ENCODE peak calls at places on chromosomes 11 and 22, in six cellular contexts. One of them, this sample, is unnamed.

GRCh38 chr22:37147186-37147990 is 2.3 kb downstream of the IL2RB start:
- DNase-seq in sigmoid colon: no peak
- DNase-seq in AG04450: no peak
- DNase-seq in stimulated activated naive B cell treated with anti-CD40 and anti-IgM and Interleukin-4, amounts not matched to agents 10 μg/mL and 1 μg/mL and 100 μg/mL, for 72 hours: no peak
- DNase-seq in BJ: no peak
- DNase-seq in mucosa of gallbladder: no peak
- DNase-seq in this sample: no peak

GRCh38 chr11:131511794-131512193 is 141.4 kb downstream of the NTM start:
- DNase-seq in sigmoid colon: no peak
- DNase-seq in AG04450: no peak
- DNase-seq in stimulated activated naive B cell treated with anti-CD40 and anti-IgM and Interleukin-4, amounts not matched to agents 10 μg/mL and 1 μg/mL and 100 μg/mL, for 72 hours: no peak
- DNase-seq in BJ: no peak
- DNase-seq in mucosa of gallbladder: peak; percentile 32
- DNase-seq in this sample: no peak

GRCh38 chr22:33299245-33299956 is 241.2 kb upstream of the SYN3 start:
- DNase-seq in sigmoid colon: no peak
- DNase-seq in AG04450: no peak
- DNase-seq in stimulated activated naive B cell treated with anti-CD40 and anti-IgM and Interleukin-4, amounts not matched to agents 10 μg/mL and 1 μg/mL and 100 μg/mL, for 72 hours: peak; percentile 82
- DNase-seq in BJ: no peak
- DNase-seq in mucosa of gallbladder: no peak
- DNase-seq in this sample: no peak

GRCh38 chr11:31656051-31656450 is 146.5 kb downstream of the ELP4 start:
- DNase-seq in sigmoid colon: no peak
- DNase-seq in AG04450: no peak
- DNase-seq in stimulated activated naive B cell treated with anti-CD40 and anti-IgM and Interleukin-4, amounts not matched to agents 10 μg/mL and 1 μg/mL and 100 μg/mL, for 72 hours: no peak
- DNase-seq in BJ: no peak
- DNase-seq in mucosa of gallbladder: no peak
- DNase-seq in this sample: peak; percentile 18

GRCh38 chr11:5366856-5367255 is 15.5 kb downstream of the OR51B6 start:
- DNase-seq in sigmoid colon: no peak
- DNase-seq in AG04450: no peak
- DNase-seq in stimulated activated naive B cell treated with anti-CD40 and anti-IgM and Interleukin-4, amounts not matched to agents 10 μg/mL and 1 μg/mL and 100 μg/mL, for 72 hours: no peak
- DNase-seq in BJ: no peak
- DNase-seq in mucosa of gallbladder: no peak
- DNase-seq in this sample: peak; percentile 37

GRCh38 chr11:27528711-27529110 is 22.1 kb upstream of the LIN7C start:
- DNase-seq in sigmoid colon: no peak
- DNase-seq in AG04450: no peak
- DNase-seq in stimulated activated naive B cell treated with anti-CD40 and anti-IgM and Interleukin-4, amounts not matched to agents 10 μg/mL and 1 μg/mL and 100 μg/mL, for 72 hours: no peak
- DNase-seq in BJ: no peak
- DNase-seq in mucosa of gallbladder: no peak
- DNase-seq in this sample: no peak

GRCh38 chr11:112790286-112790685 is 170.9 kb upstream of the NCAM1 start:
- DNase-seq in sigmoid colon: no peak
- DNase-seq in AG04450: no peak
- DNase-seq in stimulated activated naive B cell treated with anti-CD40 and anti-IgM and Interleukin-4, amounts not matched to agents 10 μg/mL and 1 μg/mL and 100 μg/mL, for 72 hours: no peak
- DNase-seq in BJ: no peak
- DNase-seq in mucosa of gallbladder: no peak
- DNase-seq in this sample: no peak

GRCh38 chr11:87176044-87176443 is 138.3 kb downstream of the TMEM135 start:
- DNase-seq in sigmoid colon: no peak
- DNase-seq in AG04450: no peak
- DNase-seq in stimulated activated naive B cell treated with anti-CD40 and anti-IgM and Interleukin-4, amounts not matched to agents 10 μg/mL and 1 μg/mL and 100 μg/mL, for 72 hours: no peak
- DNase-seq in BJ: no peak
- DNase-seq in mucosa of gallbladder: no peak
- DNase-seq in this sample: no peak

GRCh38 chr11:85821636-85822035 is 10.7 kb upstream of the SYTL2 start:
- DNase-seq in sigmoid colon: no peak
- DNase-seq in AG04450: no peak
- DNase-seq in stimulated activated naive B cell treated with anti-CD40 and anti-IgM and Interleukin-4, amounts not matched to agents 10 μg/mL and 1 μg/mL and 100 μg/mL, for 72 hours: no peak
- DNase-seq in BJ: no peak
- DNase-seq in mucosa of gallbladder: no peak
- DNase-seq in this sample: peak; percentile 19

GRCh38 chr11:116215471-116216113 is 557.2 kb downstream of the BUD13 start:
- DNase-seq in sigmoid colon: no peak
- DNase-seq in AG04450: no peak
- DNase-seq in stimulated activated naive B cell treated with anti-CD40 and anti-IgM and Interleukin-4, amounts not matched to agents 10 μg/mL and 1 μg/mL and 100 μg/mL, for 72 hours: no peak
- DNase-seq in BJ: no peak
- DNase-seq in mucosa of gallbladder: no peak
- DNase-seq in this sample: no peak

GRCh38 chr11:120752668-120753067 is 241.1 kb downstream of the GRIK4 start:
- DNase-seq in sigmoid colon: no peak
- DNase-seq in AG04450: no peak
- DNase-seq in stimulated activated naive B cell treated with anti-CD40 and anti-IgM and Interleukin-4, amounts not matched to agents 10 μg/mL and 1 μg/mL and 100 μg/mL, for 72 hours: no peak
- DNase-seq in BJ: no peak
- DNase-seq in mucosa of gallbladder: no peak
- DNase-seq in this sample: no peak

GRCh38 chr11:130636672-130637463 is 188.4 kb downstream of the ADAMTS15 start:
- DNase-seq in sigmoid colon: no peak
- DNase-seq in AG04450: no peak
- DNase-seq in stimulated activated naive B cell treated with anti-CD40 and anti-IgM and Interleukin-4, amounts not matched to agents 10 μg/mL and 1 μg/mL and 100 μg/mL, for 72 hours: no peak
- DNase-seq in BJ: peak; percentile 61
- DNase-seq in mucosa of gallbladder: no peak
- DNase-seq in this sample: peak; percentile 85

GRCh38 chr11:75896843-75897419 is 81.9 kb downstream of the UVRAG start:
- DNase-seq in sigmoid colon: no peak
- DNase-seq in AG04450: peak; percentile 7
- DNase-seq in stimulated activated naive B cell treated with anti-CD40 and anti-IgM and Interleukin-4, amounts not matched to agents 10 μg/mL and 1 μg/mL and 100 μg/mL, for 72 hours: no peak
- DNase-seq in BJ: no peak
- DNase-seq in mucosa of gallbladder: no peak
- DNase-seq in this sample: peak; percentile 49

GRCh38 chr22:47152236-47152635 is 389.8 kb downstream of the TBC1D22A start:
- DNase-seq in sigmoid colon: no peak
- DNase-seq in AG04450: no peak
- DNase-seq in stimulated activated naive B cell treated with anti-CD40 and anti-IgM and Interleukin-4, amounts not matched to agents 10 μg/mL and 1 μg/mL and 100 μg/mL, for 72 hours: no peak
- DNase-seq in BJ: no peak
- DNase-seq in mucosa of gallbladder: no peak
- DNase-seq in this sample: no peak

GRCh38 chr11:59755701-59756495 is 722 bp downstream of the STX3 start:
- DNase-seq in sigmoid colon: peak; percentile 90
- DNase-seq in AG04450: peak; percentile 37
- DNase-seq in stimulated activated naive B cell treated with anti-CD40 and anti-IgM and Interleukin-4, amounts not matched to agents 10 μg/mL and 1 μg/mL and 100 μg/mL, for 72 hours: no peak
- DNase-seq in BJ: no peak
- DNase-seq in mucosa of gallbladder: peak; percentile 86
- DNase-seq in this sample: peak; percentile 59

GRCh38 chr22:38222797-38223119 is 21.0 kb downstream of the MAFF start:
- DNase-seq in sigmoid colon: no peak
- DNase-seq in AG04450: no peak
- DNase-seq in stimulated activated naive B cell treated with anti-CD40 and anti-IgM and Interleukin-4, amounts not matched to agents 10 μg/mL and 1 μg/mL and 100 μg/mL, for 72 hours: no peak
- DNase-seq in BJ: no peak
- DNase-seq in mucosa of gallbladder: peak; percentile 57
- DNase-seq in this sample: no peak

GRCh38 chr22:40348025-40348658 is 1.8 kb downstream of the ADSL start:
- DNase-seq in sigmoid colon: no peak
- DNase-seq in AG04450: no peak
- DNase-seq in stimulated activated naive B cell treated with anti-CD40 and anti-IgM and Interleukin-4, amounts not matched to agents 10 μg/mL and 1 μg/mL and 100 μg/mL, for 72 hours: no peak
- DNase-seq in BJ: no peak
- DNase-seq in mucosa of gallbladder: peak; percentile 55
- DNase-seq in this sample: peak; percentile 51

GRCh38 chr11:1346669-1347390 is 37.4 kb upstream of the TOLLIP start:
- DNase-seq in sigmoid colon: peak; percentile 48
- DNase-seq in AG04450: no peak
- DNase-seq in stimulated activated naive B cell treated with anti-CD40 and anti-IgM and Interleukin-4, amounts not matched to agents 10 μg/mL and 1 μg/mL and 100 μg/mL, for 72 hours: no peak
- DNase-seq in BJ: no peak
- DNase-seq in mucosa of gallbladder: no peak
- DNase-seq in this sample: no peak

GRCh38 chr11:119152604-119153003 is 3.8 kb downstream of the ABCG4 start:
- DNase-seq in sigmoid colon: no peak
- DNase-seq in AG04450: no peak
- DNase-seq in stimulated activated naive B cell treated with anti-CD40 and anti-IgM and Interleukin-4, amounts not matched to agents 10 μg/mL and 1 μg/mL and 100 μg/mL, for 72 hours: no peak
- DNase-seq in BJ: no peak
- DNase-seq in mucosa of gallbladder: no peak
- DNase-seq in this sample: no peak

GRCh38 chr22:23790819-23791736 is 4.3 kb downstream of the SMARCB1 start:
- DNase-seq in sigmoid colon: no peak
- DNase-seq in AG04450: no peak
- DNase-seq in stimulated activated naive B cell treated with anti-CD40 and anti-IgM and Interleukin-4, amounts not matched to agents 10 μg/mL and 1 μg/mL and 100 μg/mL, for 72 hours: no peak
- DNase-seq in BJ: peak; percentile 86
- DNase-seq in mucosa of gallbladder: no peak
- DNase-seq in this sample: peak; percentile 49

GRCh38 chr22:49500942-49501395 is 326.7 kb downstream of the BRD1 start:
- DNase-seq in sigmoid colon: no peak
- DNase-seq in AG04450: no peak
- DNase-seq in stimulated activated naive B cell treated with anti-CD40 and anti-IgM and Interleukin-4, amounts not matched to agents 10 μg/mL and 1 μg/mL and 100 μg/mL, for 72 hours: no peak
- DNase-seq in BJ: no peak
- DNase-seq in mucosa of gallbladder: no peak
- DNase-seq in this sample: no peak

GRCh38 chr11:77082838-77083552 is 16.2 kb downstream of the CAPN5 start:
- DNase-seq in sigmoid colon: peak; percentile 87
- DNase-seq in AG04450: no peak
- DNase-seq in stimulated activated naive B cell treated with anti-CD40 and anti-IgM and Interleukin-4, amounts not matched to agents 10 μg/mL and 1 μg/mL and 100 μg/mL, for 72 hours: no peak
- DNase-seq in BJ: no peak
- DNase-seq in mucosa of gallbladder: peak; percentile 59
- DNase-seq in this sample: no peak

GRCh38 chr11:124717421-124717785 is 22.3 kb upstream of the NRGN start:
- DNase-seq in sigmoid colon: no peak
- DNase-seq in AG04450: no peak
- DNase-seq in stimulated activated naive B cell treated with anti-CD40 and anti-IgM and Interleukin-4, amounts not matched to agents 10 μg/mL and 1 μg/mL and 100 μg/mL, for 72 hours: no peak
- DNase-seq in BJ: no peak
- DNase-seq in mucosa of gallbladder: no peak
- DNase-seq in this sample: no peak

GRCh38 chr11:64360403-64360980 is 1.5 kb downstream of the RPS6KA4 start:
- DNase-seq in sigmoid colon: no peak
- DNase-seq in AG04450: no peak
- DNase-seq in stimulated activated naive B cell treated with anti-CD40 and anti-IgM and Interleukin-4, amounts not matched to agents 10 μg/mL and 1 μg/mL and 100 μg/mL, for 72 hours: no peak
- DNase-seq in BJ: no peak
- DNase-seq in mucosa of gallbladder: no peak
- DNase-seq in this sample: no peak

GRCh38 chr11:33861366-33861765 is 30.5 kb downstream of the LMO2 start:
- DNase-seq in sigmoid colon: no peak
- DNase-seq in AG04450: no peak
- DNase-seq in stimulated activated naive B cell treated with anti-CD40 and anti-IgM and Interleukin-4, amounts not matched to agents 10 μg/mL and 1 μg/mL and 100 μg/mL, for 72 hours: no peak
- DNase-seq in BJ: no peak
- DNase-seq in mucosa of gallbladder: no peak
- DNase-seq in this sample: no peak

GRCh38 chr11:68142028-68142412 is 20.8 kb upstream of the CHKA start:
- DNase-seq in sigmoid colon: no peak
- DNase-seq in AG04450: no peak
- DNase-seq in stimulated activated naive B cell treated with anti-CD40 and anti-IgM and Interleukin-4, amounts not matched to agents 10 μg/mL and 1 μg/mL and 100 μg/mL, for 72 hours: peak; percentile 32
- DNase-seq in BJ: no peak
- DNase-seq in mucosa of gallbladder: no peak
- DNase-seq in this sample: no peak

GRCh38 chr11:124179311-124179710 is 3.8 kb upstream of the OR10D3 start:
- DNase-seq in sigmoid colon: no peak
- DNase-seq in AG04450: no peak
- DNase-seq in stimulated activated naive B cell treated with anti-CD40 and anti-IgM and Interleukin-4, amounts not matched to agents 10 μg/mL and 1 μg/mL and 100 μg/mL, for 72 hours: no peak
- DNase-seq in BJ: no peak
- DNase-seq in mucosa of gallbladder: no peak
- DNase-seq in this sample: no peak

GRCh38 chr11:64090811-64091516 is 55.2 kb downstream of the FLRT1 start:
- DNase-seq in sigmoid colon: no peak
- DNase-seq in AG04450: no peak
- DNase-seq in stimulated activated naive B cell treated with anti-CD40 and anti-IgM and Interleukin-4, amounts not matched to agents 10 μg/mL and 1 μg/mL and 100 μg/mL, for 72 hours: no peak
- DNase-seq in BJ: no peak
- DNase-seq in mucosa of gallbladder: no peak
- DNase-seq in this sample: no peak

GRCh38 chr22:31241936-31242335 is 29.8 kb downstream of the LIMK2 start:
- DNase-seq in sigmoid colon: no peak
- DNase-seq in AG04450: no peak
- DNase-seq in stimulated activated naive B cell treated with anti-CD40 and anti-IgM and Interleukin-4, amounts not matched to agents 10 μg/mL and 1 μg/mL and 100 μg/mL, for 72 hours: no peak
- DNase-seq in BJ: no peak
- DNase-seq in mucosa of gallbladder: no peak
- DNase-seq in this sample: peak; percentile 76

GRCh38 chr11:126460417-126461095 is 105.1 kb downstream of the ST3GAL4 start:
- DNase-seq in sigmoid colon: no peak
- DNase-seq in AG04450: no peak
- DNase-seq in stimulated activated naive B cell treated with anti-CD40 and anti-IgM and Interleukin-4, amounts not matched to agents 10 μg/mL and 1 μg/mL and 100 μg/mL, for 72 hours: no peak
- DNase-seq in BJ: no peak
- DNase-seq in mucosa of gallbladder: no peak
- DNase-seq in this sample: no peak

GRCh38 chr11:65606876-65607613 is 7.0 kb downstream of the MAP3K11 start:
- DNase-seq in sigmoid colon: peak; percentile 99
- DNase-seq in AG04450: peak; percentile 82
- DNase-seq in stimulated activated naive B cell treated with anti-CD40 and anti-IgM and Interleukin-4, amounts not matched to agents 10 μg/mL and 1 μg/mL and 100 μg/mL, for 72 hours: no peak
- DNase-seq in BJ: peak; percentile 86
- DNase-seq in mucosa of gallbladder: peak; percentile 95
- DNase-seq in this sample: peak; percentile 45

GRCh38 chr22:43262990-43263644 is 76.2 kb upstream of the TTLL12 start:
- DNase-seq in sigmoid colon: no peak
- DNase-seq in AG04450: no peak
- DNase-seq in stimulated activated naive B cell treated with anti-CD40 and anti-IgM and Interleukin-4, amounts not matched to agents 10 μg/mL and 1 μg/mL and 100 μg/mL, for 72 hours: peak; percentile 34
- DNase-seq in BJ: no peak
- DNase-seq in mucosa of gallbladder: no peak
- DNase-seq in this sample: no peak

GRCh38 chr11:24509114-24509513 is 12.3 kb downstream of the LUZP2 start:
- DNase-seq in sigmoid colon: no peak
- DNase-seq in AG04450: no peak
- DNase-seq in stimulated activated naive B cell treated with anti-CD40 and anti-IgM and Interleukin-4, amounts not matched to agents 10 μg/mL and 1 μg/mL and 100 μg/mL, for 72 hours: no peak
- DNase-seq in BJ: no peak
- DNase-seq in mucosa of gallbladder: no peak
- DNase-seq in this sample: no peak

GRCh38 chr11:94796863-94797262 is 28.7 kb downstream of the AMOTL1 start:
- DNase-seq in sigmoid colon: no peak
- DNase-seq in AG04450: no peak
- DNase-seq in stimulated activated naive B cell treated with anti-CD40 and anti-IgM and Interleukin-4, amounts not matched to agents 10 μg/mL and 1 μg/mL and 100 μg/mL, for 72 hours: no peak
- DNase-seq in BJ: no peak
- DNase-seq in mucosa of gallbladder: no peak
- DNase-seq in this sample: no peak

GRCh38 chr22:25903294-25903693 is 161.3 kb downstream of the MYO18B start:
- DNase-seq in sigmoid colon: no peak
- DNase-seq in AG04450: no peak
- DNase-seq in stimulated activated naive B cell treated with anti-CD40 and anti-IgM and Interleukin-4, amounts not matched to agents 10 μg/mL and 1 μg/mL and 100 μg/mL, for 72 hours: no peak
- DNase-seq in BJ: no peak
- DNase-seq in mucosa of gallbladder: no peak
- DNase-seq in this sample: no peak

GRCh38 chr11:130721736-130722135 is 194.5 kb downstream of the SNX19 start:
- DNase-seq in sigmoid colon: no peak
- DNase-seq in AG04450: no peak
- DNase-seq in stimulated activated naive B cell treated with anti-CD40 and anti-IgM and Interleukin-4, amounts not matched to agents 10 μg/mL and 1 μg/mL and 100 μg/mL, for 72 hours: no peak
- DNase-seq in BJ: no peak
- DNase-seq in mucosa of gallbladder: no peak
- DNase-seq in this sample: no peak

GRCh38 chr22:22110548-22111266 is 128.1 kb upstream of the TOP3B start:
- DNase-seq in sigmoid colon: no peak
- DNase-seq in AG04450: peak; percentile 26
- DNase-seq in stimulated activated naive B cell treated with anti-CD40 and anti-IgM and Interleukin-4, amounts not matched to agents 10 μg/mL and 1 μg/mL and 100 μg/mL, for 72 hours: peak; percentile 93
- DNase-seq in BJ: no peak
- DNase-seq in mucosa of gallbladder: no peak
- DNase-seq in this sample: peak; percentile 68

GRCh38 chr11:2801711-2802388 is 83.7 kb downstream of the CDKN1C start:
- DNase-seq in sigmoid colon: peak; percentile 60
- DNase-seq in AG04450: no peak
- DNase-seq in stimulated activated naive B cell treated with anti-CD40 and anti-IgM and Interleukin-4, amounts not matched to agents 10 μg/mL and 1 μg/mL and 100 μg/mL, for 72 hours: no peak
- DNase-seq in BJ: no peak
- DNase-seq in mucosa of gallbladder: no peak
- DNase-seq in this sample: no peak

GRCh38 chr11:94183886-94184264 is 55.2 kb downstream of the PANX1 start:
- DNase-seq in sigmoid colon: peak; percentile 69
- DNase-seq in AG04450: no peak
- DNase-seq in stimulated activated naive B cell treated with anti-CD40 and anti-IgM and Interleukin-4, amounts not matched to agents 10 μg/mL and 1 μg/mL and 100 μg/mL, for 72 hours: peak; percentile 27
- DNase-seq in BJ: no peak
- DNase-seq in mucosa of gallbladder: peak; percentile 54
- DNase-seq in this sample: no peak

This sample was measured in HFFc6.